ENCODE peak calls at places on chromosomes 2 and 18, in nine cellular contexts. One of them, this sample, is unnamed.

GRCh38 chr2:151437630-151438029 is 27.9 kb downstream of the RIF1 start:
- DNase-seq in GM13977: peak; percentile 27
- DNase-seq in naive thymus-derived CD8-positive, alpha-beta T cell: peak; percentile 4
- DNase-seq in WTC11: no peak
- DNase-seq in NCI-H1092: no peak
- DNase-seq in SW 1271: no peak
- DNase-seq in M059J: peak; percentile 7
- DNase-seq in activated CD8-positive, alpha-beta T cell treated with anti-CD3 and anti-CD28 coated beads, Interleukin-2, amount 10 ng/mL, durations not matched to agents 7 days and 5 days: no peak
- DNase-seq in gastrocnemius medialis: no peak
- DNase-seq in this sample: no peak

GRCh38 chr18:24381126-24381525 is 16.5 kb downstream of the OSBPL1A start:
- DNase-seq in M059J: no peak
- DNase-seq in GM13977: no peak
- DNase-seq in activated CD8-positive, alpha-beta T cell treated with anti-CD3 and anti-CD28 coated beads, Interleukin-2, amount 10 ng/mL, durations not matched to agents 7 days and 5 days: no peak
- DNase-seq in NCI-H1092: no peak
- DNase-seq in naive thymus-derived CD8-positive, alpha-beta T cell: no peak
- DNase-seq in SW 1271: no peak
- DNase-seq in gastrocnemius medialis: no peak
- DNase-seq in WTC11: no peak
- DNase-seq in this sample: no peak

GRCh38 chr2:147222506-147222905 is 622.3 kb upstream of the ACVR2A start:
- DNase-seq in WTC11: no peak
- DNase-seq in naive thymus-derived CD8-positive, alpha-beta T cell: no peak
- DNase-seq in gastrocnemius medialis: no peak
- DNase-seq in NCI-H1092: no peak
- DNase-seq in M059J: no peak
- DNase-seq in GM13977: peak; percentile 4
- DNase-seq in activated CD8-positive, alpha-beta T cell treated with anti-CD3 and anti-CD28 coated beads, Interleukin-2, amount 10 ng/mL, durations not matched to agents 7 days and 5 days: no peak
- DNase-seq in SW 1271: no peak
- DNase-seq in this sample: no peak

GRCh38 chr2:9139491-9140443 is 66.8 kb upstream of the ASAP2 start:
- DNase-seq in WTC11: peak; percentile 91
- DNase-seq in NCI-H1092: peak; percentile 23
- DNase-seq in GM13977: peak; percentile 76
- DNase-seq in activated CD8-positive, alpha-beta T cell treated with anti-CD3 and anti-CD28 coated beads, Interleukin-2, amount 10 ng/mL, durations not matched to agents 7 days and 5 days: peak; percentile 79
- DNase-seq in gastrocnemius medialis: peak; percentile 38
- DNase-seq in naive thymus-derived CD8-positive, alpha-beta T cell: peak; percentile 33
- DNase-seq in SW 1271: no peak
- DNase-seq in M059J: peak; percentile 44
- DNase-seq in this sample: peak; percentile 31

GRCh38 chr2:101828267-101829017 is 130.9 kb downstream of the MAP4K4 start:
- DNase-seq in naive thymus-derived CD8-positive, alpha-beta T cell: peak; percentile 32
- DNase-seq in GM13977: no peak
- DNase-seq in SW 1271: no peak
- DNase-seq in activated CD8-positive, alpha-beta T cell treated with anti-CD3 and anti-CD28 coated beads, Interleukin-2, amount 10 ng/mL, durations not matched to agents 7 days and 5 days: peak; percentile 55
- DNase-seq in gastrocnemius medialis: no peak
- DNase-seq in WTC11: no peak
- DNase-seq in NCI-H1092: no peak
- DNase-seq in M059J: no peak
- DNase-seq in this sample: no peak

GRCh38 chr2:240030379-240031094 is at the start of gene OR6B2:
- DNase-seq in NCI-H1092: no peak
- DNase-seq in SW 1271: no peak
- DNase-seq in M059J: no peak
- DNase-seq in naive thymus-derived CD8-positive, alpha-beta T cell: no peak
- DNase-seq in GM13977: no peak
- DNase-seq in gastrocnemius medialis: no peak
- DNase-seq in WTC11: no peak
- DNase-seq in activated CD8-positive, alpha-beta T cell treated with anti-CD3 and anti-CD28 coated beads, Interleukin-2, amount 10 ng/mL, durations not matched to agents 7 days and 5 days: no peak
- DNase-seq in this sample: no peak

GRCh38 chr2:109318150-109318948 is 189.3 kb downstream of the SH3RF3 start:
- DNase-seq in SW 1271: no peak
- DNase-seq in gastrocnemius medialis: peak; percentile 71
- DNase-seq in NCI-H1092: no peak
- DNase-seq in activated CD8-positive, alpha-beta T cell treated with anti-CD3 and anti-CD28 coated beads, Interleukin-2, amount 10 ng/mL, durations not matched to agents 7 days and 5 days: no peak
- DNase-seq in naive thymus-derived CD8-positive, alpha-beta T cell: no peak
- DNase-seq in M059J: peak; percentile 91
- DNase-seq in GM13977: no peak
- DNase-seq in WTC11: no peak
- DNase-seq in this sample: no peak

GRCh38 chr2:156464106-156464505 is 27.9 kb downstream of the GPD2 start:
- DNase-seq in M059J: no peak
- DNase-seq in naive thymus-derived CD8-positive, alpha-beta T cell: no peak
- DNase-seq in gastrocnemius medialis: no peak
- DNase-seq in SW 1271: no peak
- DNase-seq in NCI-H1092: no peak
- DNase-seq in activated CD8-positive, alpha-beta T cell treated with anti-CD3 and anti-CD28 coated beads, Interleukin-2, amount 10 ng/mL, durations not matched to agents 7 days and 5 days: no peak
- DNase-seq in WTC11: no peak
- DNase-seq in GM13977: no peak
- DNase-seq in this sample: no peak

GRCh38 chr2:15786003-15786654 is 154.2 kb upstream of the MYCN start:
- DNase-seq in activated CD8-positive, alpha-beta T cell treated with anti-CD3 and anti-CD28 coated beads, Interleukin-2, amount 10 ng/mL, durations not matched to agents 7 days and 5 days: no peak
- DNase-seq in naive thymus-derived CD8-positive, alpha-beta T cell: no peak
- DNase-seq in NCI-H1092: no peak
- DNase-seq in GM13977: no peak
- DNase-seq in gastrocnemius medialis: no peak
- DNase-seq in M059J: no peak
- DNase-seq in WTC11: no peak
- DNase-seq in SW 1271: no peak
- DNase-seq in this sample: no peak

GRCh38 chr2:29110916-29111315 is 4.3 kb upstream of the CLIP4 start:
- DNase-seq in naive thymus-derived CD8-positive, alpha-beta T cell: no peak
- DNase-seq in GM13977: peak; percentile 53
- DNase-seq in activated CD8-positive, alpha-beta T cell treated with anti-CD3 and anti-CD28 coated beads, Interleukin-2, amount 10 ng/mL, durations not matched to agents 7 days and 5 days: no peak
- DNase-seq in NCI-H1092: no peak
- DNase-seq in M059J: peak; percentile 50
- DNase-seq in gastrocnemius medialis: no peak
- DNase-seq in SW 1271: no peak
- DNase-seq in WTC11: no peak
- DNase-seq in this sample: no peak

GRCh38 chr2:165762723-165763122 is 31.3 kb downstream of the GALNT3 start:
- DNase-seq in GM13977: no peak
- DNase-seq in WTC11: no peak
- DNase-seq in gastrocnemius medialis: no peak
- DNase-seq in SW 1271: no peak
- DNase-seq in activated CD8-positive, alpha-beta T cell treated with anti-CD3 and anti-CD28 coated beads, Interleukin-2, amount 10 ng/mL, durations not matched to agents 7 days and 5 days: no peak
- DNase-seq in M059J: no peak
- DNase-seq in NCI-H1092: no peak
- DNase-seq in naive thymus-derived CD8-positive, alpha-beta T cell: no peak
- DNase-seq in this sample: no peak

GRCh38 chr2:234864518-234864917 is 87.3 kb upstream of the SH3BP4 start:
- DNase-seq in WTC11: no peak
- DNase-seq in activated CD8-positive, alpha-beta T cell treated with anti-CD3 and anti-CD28 coated beads, Interleukin-2, amount 10 ng/mL, durations not matched to agents 7 days and 5 days: no peak
- DNase-seq in NCI-H1092: no peak
- DNase-seq in M059J: no peak
- DNase-seq in SW 1271: no peak
- DNase-seq in GM13977: no peak
- DNase-seq in naive thymus-derived CD8-positive, alpha-beta T cell: no peak
- DNase-seq in gastrocnemius medialis: no peak
- DNase-seq in this sample: no peak

GRCh38 chr2:145028055-145028630 is 508.2 kb upstream of the ZEB2 start:
- DNase-seq in activated CD8-positive, alpha-beta T cell treated with anti-CD3 and anti-CD28 coated beads, Interleukin-2, amount 10 ng/mL, durations not matched to agents 7 days and 5 days: no peak
- DNase-seq in WTC11: no peak
- DNase-seq in GM13977: no peak
- DNase-seq in gastrocnemius medialis: no peak
- DNase-seq in naive thymus-derived CD8-positive, alpha-beta T cell: no peak
- DNase-seq in SW 1271: no peak
- DNase-seq in NCI-H1092: no peak
- DNase-seq in M059J: no peak
- DNase-seq in this sample: no peak

GRCh38 chr2:54041135-54041534 is 70.3 kb upstream of the PSME4 start:
- DNase-seq in activated CD8-positive, alpha-beta T cell treated with anti-CD3 and anti-CD28 coated beads, Interleukin-2, amount 10 ng/mL, durations not matched to agents 7 days and 5 days: peak; percentile 39
- DNase-seq in naive thymus-derived CD8-positive, alpha-beta T cell: no peak
- DNase-seq in gastrocnemius medialis: no peak
- DNase-seq in SW 1271: no peak
- DNase-seq in NCI-H1092: no peak
- DNase-seq in M059J: peak; percentile 49
- DNase-seq in GM13977: no peak
- DNase-seq in WTC11: no peak
- DNase-seq in this sample: no peak

GRCh38 chr2:99974275-99974674 is 168.1 kb downstream of the AFF3 start:
- DNase-seq in GM13977: peak; percentile 10
- DNase-seq in gastrocnemius medialis: no peak
- DNase-seq in NCI-H1092: no peak
- DNase-seq in activated CD8-positive, alpha-beta T cell treated with anti-CD3 and anti-CD28 coated beads, Interleukin-2, amount 10 ng/mL, durations not matched to agents 7 days and 5 days: no peak
- DNase-seq in M059J: peak; percentile 88
- DNase-seq in SW 1271: no peak
- DNase-seq in naive thymus-derived CD8-positive, alpha-beta T cell: no peak
- DNase-seq in WTC11: no peak
- DNase-seq in this sample: no peak

GRCh38 chr2:43139996-43140621 is 86.3 kb downstream of the ZFP36L2 start:
- DNase-seq in SW 1271: no peak
- DNase-seq in activated CD8-positive, alpha-beta T cell treated with anti-CD3 and anti-CD28 coated beads, Interleukin-2, amount 10 ng/mL, durations not matched to agents 7 days and 5 days: peak; percentile 81
- DNase-seq in WTC11: no peak
- DNase-seq in NCI-H1092: no peak
- DNase-seq in M059J: no peak
- DNase-seq in naive thymus-derived CD8-positive, alpha-beta T cell: no peak
- DNase-seq in GM13977: peak; percentile 51
- DNase-seq in gastrocnemius medialis: peak; percentile 24
- DNase-seq in this sample: no peak

GRCh38 chr2:30113617-30114293 is 33.1 kb upstream of the YPEL5 start:
- DNase-seq in SW 1271: peak; percentile 52
- DNase-seq in activated CD8-positive, alpha-beta T cell treated with anti-CD3 and anti-CD28 coated beads, Interleukin-2, amount 10 ng/mL, durations not matched to agents 7 days and 5 days: no peak
- DNase-seq in gastrocnemius medialis: no peak
- DNase-seq in GM13977: no peak
- DNase-seq in WTC11: no peak
- DNase-seq in M059J: peak; percentile 98
- DNase-seq in naive thymus-derived CD8-positive, alpha-beta T cell: no peak
- DNase-seq in NCI-H1092: no peak
- DNase-seq in this sample: no peak

GRCh38 chr2:42504364-42505230 is 10.8 kb upstream of the KCNG3 start:
- DNase-seq in activated CD8-positive, alpha-beta T cell treated with anti-CD3 and anti-CD28 coated beads, Interleukin-2, amount 10 ng/mL, durations not matched to agents 7 days and 5 days: no peak
- DNase-seq in NCI-H1092: no peak
- DNase-seq in GM13977: no peak
- DNase-seq in WTC11: peak; percentile 1
- DNase-seq in SW 1271: no peak
- DNase-seq in naive thymus-derived CD8-positive, alpha-beta T cell: no peak
- DNase-seq in M059J: no peak
- DNase-seq in gastrocnemius medialis: no peak
- DNase-seq in this sample: no peak

GRCh38 chr18:55018602-55019001 is 59.3 kb upstream of the CCDC68 start:
- DNase-seq in GM13977: no peak
- DNase-seq in M059J: peak; percentile 77
- DNase-seq in gastrocnemius medialis: no peak
- DNase-seq in activated CD8-positive, alpha-beta T cell treated with anti-CD3 and anti-CD28 coated beads, Interleukin-2, amount 10 ng/mL, durations not matched to agents 7 days and 5 days: no peak
- DNase-seq in WTC11: no peak
- DNase-seq in naive thymus-derived CD8-positive, alpha-beta T cell: no peak
- DNase-seq in NCI-H1092: no peak
- DNase-seq in SW 1271: no peak
- DNase-seq in this sample: no peak

GRCh38 chr2:88831792-88832248 is 140.3 kb downstream of the RPIA start:
- DNase-seq in gastrocnemius medialis: no peak
- DNase-seq in NCI-H1092: no peak
- DNase-seq in naive thymus-derived CD8-positive, alpha-beta T cell: peak; percentile 6
- DNase-seq in GM13977: peak; percentile 70
- DNase-seq in M059J: peak; percentile 40
- DNase-seq in activated CD8-positive, alpha-beta T cell treated with anti-CD3 and anti-CD28 coated beads, Interleukin-2, amount 10 ng/mL, durations not matched to agents 7 days and 5 days: peak; percentile 66
- DNase-seq in WTC11: peak; percentile 90
- DNase-seq in SW 1271: no peak
- DNase-seq in this sample: no peak

GRCh38 chr2:46669996-46670793 is 190.8 kb downstream of the TMEM247 start:
- DNase-seq in GM13977: no peak
- DNase-seq in WTC11: no peak
- DNase-seq in SW 1271: no peak
- DNase-seq in NCI-H1092: no peak
- DNase-seq in gastrocnemius medialis: no peak
- DNase-seq in activated CD8-positive, alpha-beta T cell treated with anti-CD3 and anti-CD28 coated beads, Interleukin-2, amount 10 ng/mL, durations not matched to agents 7 days and 5 days: no peak
- DNase-seq in naive thymus-derived CD8-positive, alpha-beta T cell: no peak
- DNase-seq in M059J: peak; percentile 63
- DNase-seq in this sample: no peak

GRCh38 chr2:188869560-188869959 is 104.6 kb upstream of the COL3A1 start:
- DNase-seq in activated CD8-positive, alpha-beta T cell treated with anti-CD3 and anti-CD28 coated beads, Interleukin-2, amount 10 ng/mL, durations not matched to agents 7 days and 5 days: no peak
- DNase-seq in gastrocnemius medialis: no peak
- DNase-seq in SW 1271: no peak
- DNase-seq in M059J: peak; percentile 18
- DNase-seq in naive thymus-derived CD8-positive, alpha-beta T cell: no peak
- DNase-seq in GM13977: no peak
- DNase-seq in WTC11: no peak
- DNase-seq in NCI-H1092: no peak
- DNase-seq in this sample: no peak

GRCh38 chr2:224841910-224842309 is 125.7 kb upstream of the CCDC195 start:
- DNase-seq in GM13977: no peak
- DNase-seq in SW 1271: no peak
- DNase-seq in activated CD8-positive, alpha-beta T cell treated with anti-CD3 and anti-CD28 coated beads, Interleukin-2, amount 10 ng/mL, durations not matched to agents 7 days and 5 days: no peak
- DNase-seq in M059J: no peak
- DNase-seq in naive thymus-derived CD8-positive, alpha-beta T cell: no peak
- DNase-seq in NCI-H1092: no peak
- DNase-seq in gastrocnemius medialis: no peak
- DNase-seq in WTC11: no peak
- DNase-seq in this sample: no peak

GRCh38 chr2:158202151-158202778 is 100.6 kb downstream of the UPP2 start:
- DNase-seq in NCI-H1092: no peak
- DNase-seq in activated CD8-positive, alpha-beta T cell treated with anti-CD3 and anti-CD28 coated beads, Interleukin-2, amount 10 ng/mL, durations not matched to agents 7 days and 5 days: no peak
- DNase-seq in M059J: no peak
- DNase-seq in WTC11: no peak
- DNase-seq in naive thymus-derived CD8-positive, alpha-beta T cell: no peak
- DNase-seq in GM13977: no peak
- DNase-seq in gastrocnemius medialis: no peak
- DNase-seq in SW 1271: no peak
- DNase-seq in this sample: no peak

GRCh38 chr2:161766334-161766733 is 142.1 kb downstream of the SLC4A10 start:
- DNase-seq in naive thymus-derived CD8-positive, alpha-beta T cell: no peak
- DNase-seq in NCI-H1092: no peak
- DNase-seq in WTC11: no peak
- DNase-seq in M059J: peak; percentile 2
- DNase-seq in gastrocnemius medialis: no peak
- DNase-seq in activated CD8-positive, alpha-beta T cell treated with anti-CD3 and anti-CD28 coated beads, Interleukin-2, amount 10 ng/mL, durations not matched to agents 7 days and 5 days: no peak
- DNase-seq in SW 1271: no peak
- DNase-seq in GM13977: no peak
- DNase-seq in this sample: no peak

GRCh38 chr2:9191044-9191481 is 15.5 kb upstream of the ASAP2 start:
- DNase-seq in WTC11: peak; percentile 44
- DNase-seq in gastrocnemius medialis: peak; percentile 48
- DNase-seq in activated CD8-positive, alpha-beta T cell treated with anti-CD3 and anti-CD28 coated beads, Interleukin-2, amount 10 ng/mL, durations not matched to agents 7 days and 5 days: no peak
- DNase-seq in SW 1271: no peak
- DNase-seq in M059J: peak; percentile 97
- DNase-seq in NCI-H1092: no peak
- DNase-seq in GM13977: no peak
- DNase-seq in naive thymus-derived CD8-positive, alpha-beta T cell: no peak
- DNase-seq in this sample: no peak

GRCh38 chr2:120108749-120109148 is 95.9 kb downstream of the EPB41L5 start:
- DNase-seq in WTC11: no peak
- DNase-seq in gastrocnemius medialis: no peak
- DNase-seq in naive thymus-derived CD8-positive, alpha-beta T cell: no peak
- DNase-seq in NCI-H1092: no peak
- DNase-seq in activated CD8-positive, alpha-beta T cell treated with anti-CD3 and anti-CD28 coated beads, Interleukin-2, amount 10 ng/mL, durations not matched to agents 7 days and 5 days: no peak
- DNase-seq in M059J: peak; percentile 27
- DNase-seq in GM13977: no peak
- DNase-seq in SW 1271: no peak
- DNase-seq in this sample: no peak

GRCh38 chr2:172864182-172864581 is 128.5 kb downstream of the RAPGEF4 start:
- DNase-seq in NCI-H1092: no peak
- DNase-seq in activated CD8-positive, alpha-beta T cell treated with anti-CD3 and anti-CD28 coated beads, Interleukin-2, amount 10 ng/mL, durations not matched to agents 7 days and 5 days: peak; percentile 56
- DNase-seq in M059J: peak; percentile 51
- DNase-seq in gastrocnemius medialis: peak; percentile 33
- DNase-seq in naive thymus-derived CD8-positive, alpha-beta T cell: peak; percentile 30
- DNase-seq in WTC11: peak; percentile 81
- DNase-seq in GM13977: peak; percentile 36
- DNase-seq in SW 1271: no peak
- DNase-seq in this sample: no peak

This sample was measured in effector CD4-positive, alpha-beta T cell.